ENCODE peak calls at places on chromosome 7, in six cellular contexts. One of them, this sample, is unnamed.

GRCh38 chr7:85104432-85105205 is 82.2 kb downstream of the SEMA3D start:
- DNase-seq in HCT116: peak
- DNase-seq in H1: no peak
- DNase-seq in HepG2: no peak
- DNase-seq in GM12878: no peak
- DNase-seq in K562: no peak
- DNase-seq in this sample: no peak

GRCh38 chr7:103735377-103735776 is 254.1 kb downstream of the RELN start:
- DNase-seq in HCT116: no peak
- DNase-seq in H1: no peak
- DNase-seq in HepG2: peak
- DNase-seq in GM12878: no peak
- DNase-seq in K562: no peak
- DNase-seq in this sample: no peak

GRCh38 chr7:107588529-107589130 is 8.6 kb downstream of the BCAP29 start:
- DNase-seq in HCT116: no peak
- DNase-seq in H1: no peak
- DNase-seq in HepG2: no peak
- DNase-seq in GM12878: no peak
- DNase-seq in K562: no peak
- DNase-seq in this sample: no peak

GRCh38 chr7:13826752-13827151 is 162.7 kb downstream of the ETV1 start:
- DNase-seq in HCT116: no peak
- DNase-seq in H1: no peak
- DNase-seq in HepG2: no peak
- DNase-seq in GM12878: no peak
- DNase-seq in K562: no peak
- DNase-seq in this sample: no peak

GRCh38 chr7:6166443-6166871 is 106.0 kb downstream of the CYTH3 start:
- DNase-seq in HCT116: no peak
- DNase-seq in H1: no peak
- DNase-seq in HepG2: no peak
- DNase-seq in GM12878: no peak
- DNase-seq in K562: no peak
- DNase-seq in this sample: no peak

GRCh38 chr7:32150589-32150988 is 80.4 kb upstream of the PDE1C start:
- DNase-seq in HCT116: no peak
- DNase-seq in H1: no peak
- DNase-seq in HepG2: no peak
- DNase-seq in GM12878: no peak
- DNase-seq in K562: no peak
- DNase-seq in this sample: peak

GRCh38 chr7:835491-836401 is 3.5 kb downstream of the SUN1 start:
- DNase-seq in HCT116: no peak
- DNase-seq in H1: no peak
- DNase-seq in HepG2: no peak
- DNase-seq in GM12878: no peak
- DNase-seq in K562: no peak
- DNase-seq in this sample: no peak

GRCh38 chr7:139733751-139734150 is 44.0 kb downstream of the HIPK2 start:
- DNase-seq in HCT116: no peak
- DNase-seq in H1: no peak
- DNase-seq in HepG2: no peak
- DNase-seq in GM12878: no peak
- DNase-seq in K562: no peak
- DNase-seq in this sample: no peak

GRCh38 chr7:25557379-25557916 is 329.2 kb upstream of the NPVF start:
- DNase-seq in HCT116: no peak
- DNase-seq in H1: no peak
- DNase-seq in HepG2: no peak
- DNase-seq in GM12878: no peak
- DNase-seq in K562: no peak
- DNase-seq in this sample: no peak

GRCh38 chr7:137591444-137591843 is 247.9 kb upstream of the PTN start:
- DNase-seq in HCT116: no peak
- DNase-seq in H1: no peak
- DNase-seq in HepG2: no peak
- DNase-seq in GM12878: no peak
- DNase-seq in K562: no peak
- DNase-seq in this sample: no peak

GRCh38 chr7:91212592-91212991 is 51.6 kb upstream of the FZD1 start:
- DNase-seq in HCT116: no peak
- DNase-seq in H1: no peak
- DNase-seq in HepG2: no peak
- DNase-seq in GM12878: no peak
- DNase-seq in K562: no peak
- DNase-seq in this sample: no peak

GRCh38 chr7:155000795-155001194 is 2.1 kb downstream of the PAXIP1 start:
- DNase-seq in HCT116: no peak
- DNase-seq in H1: no peak
- DNase-seq in HepG2: no peak
- DNase-seq in GM12878: no peak
- DNase-seq in K562: no peak
- DNase-seq in this sample: no peak

GRCh38 chr7:95672434-95672833 is 76.1 kb upstream of the PDK4 start:
- DNase-seq in HCT116: no peak
- DNase-seq in H1: no peak
- DNase-seq in HepG2: no peak
- DNase-seq in GM12878: no peak
- DNase-seq in K562: no peak
- DNase-seq in this sample: no peak

GRCh38 chr7:94244760-94245159 is 149.9 kb upstream of the COL1A2 start:
- DNase-seq in HCT116: no peak
- DNase-seq in H1: no peak
- DNase-seq in HepG2: no peak
- DNase-seq in GM12878: no peak
- DNase-seq in K562: no peak
- DNase-seq in this sample: no peak

GRCh38 chr7:102262536-102262935 is 24.1 kb upstream of the SH2B2 start:
- DNase-seq in HCT116: no peak
- DNase-seq in H1: no peak
- DNase-seq in HepG2: no peak
- DNase-seq in GM12878: no peak
- DNase-seq in K562: no peak
- DNase-seq in this sample: no peak

GRCh38 chr7:130880668-130881067 is 146.7 kb upstream of the KLF14 start:
- DNase-seq in HCT116: no peak
- DNase-seq in H1: peak
- DNase-seq in HepG2: no peak
- DNase-seq in GM12878: no peak
- DNase-seq in K562: no peak
- DNase-seq in this sample: no peak

GRCh38 chr7:77415474-77415821 is 701 bp downstream of the GSAP start:
- DNase-seq in HCT116: no peak
- DNase-seq in H1: peak
- DNase-seq in HepG2: no peak
- DNase-seq in GM12878: no peak
- DNase-seq in K562: no peak
- DNase-seq in this sample: no peak

GRCh38 chr7:14754631-14755030 is 147.9 kb downstream of the DGKB start:
- DNase-seq in HCT116: no peak
- DNase-seq in H1: no peak
- DNase-seq in HepG2: no peak
- DNase-seq in GM12878: no peak
- DNase-seq in K562: no peak
- DNase-seq in this sample: no peak

GRCh38 chr7:87021285-87021684 is 38.2 kb downstream of the ELAPOR2 start:
- DNase-seq in HCT116: no peak
- DNase-seq in H1: no peak
- DNase-seq in HepG2: no peak
- DNase-seq in GM12878: no peak
- DNase-seq in K562: no peak
- DNase-seq in this sample: no peak
- TF ChIP-seq ZNF274 in HCT116: no peak
- TF ChIP-seq ZNF274 in H1: no peak
- TF ChIP-seq ZNF274 in HepG2: no peak
- TF ChIP-seq ZNF274 in GM12878: no peak
- TF ChIP-seq ZNF274 in K562: no peak
- TF ChIP-seq ZNF274 in this sample: no peak

DNA sequence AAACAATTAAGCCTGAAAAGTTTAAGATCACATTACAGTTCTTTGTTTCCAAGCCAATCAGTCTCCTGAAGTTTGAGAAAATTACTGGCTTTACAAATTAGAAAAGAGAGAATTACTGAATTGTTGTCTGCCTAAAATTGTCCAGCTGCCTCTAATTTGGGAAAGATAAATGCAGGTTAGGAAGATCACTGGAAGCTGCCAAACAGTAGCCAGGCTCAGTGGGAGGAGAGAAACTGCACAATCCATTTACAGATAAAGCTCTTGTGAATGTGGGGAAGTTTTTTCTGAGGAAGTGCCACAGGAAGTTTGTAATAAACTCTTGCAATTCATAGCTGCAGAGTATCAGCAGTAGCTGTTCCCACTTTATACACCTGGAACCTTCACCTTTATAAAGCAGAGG is 100.7 kb downstream of the IQUB start:
- DNase-seq in HCT116: no peak
- DNase-seq in H1: no peak
- DNase-seq in HepG2: no peak
- DNase-seq in GM12878: no peak
- DNase-seq in K562: no peak
- DNase-seq in this sample: no peak
- TF ChIP-seq ZNF274 in HCT116: no peak
- TF ChIP-seq ZNF274 in H1: no peak
- TF ChIP-seq ZNF274 in HepG2: no peak
- TF ChIP-seq ZNF274 in GM12878: no peak
- TF ChIP-seq ZNF274 in K562: no peak
- TF ChIP-seq ZNF274 in this sample: no peak

GRCh38 chr7:69818647-69819161 is 220.4 kb downstream of the AUTS2 start:
- DNase-seq in HCT116: no peak
- DNase-seq in H1: no peak
- DNase-seq in HepG2: no peak
- DNase-seq in GM12878: no peak
- DNase-seq in K562: no peak
- DNase-seq in this sample: no peak
- TF ChIP-seq ZNF274 in HCT116: no peak
- TF ChIP-seq ZNF274 in H1: no peak
- TF ChIP-seq ZNF274 in HepG2: no peak
- TF ChIP-seq ZNF274 in GM12878: no peak
- TF ChIP-seq ZNF274 in K562: no peak
- TF ChIP-seq ZNF274 in this sample: no peak

DNA sequence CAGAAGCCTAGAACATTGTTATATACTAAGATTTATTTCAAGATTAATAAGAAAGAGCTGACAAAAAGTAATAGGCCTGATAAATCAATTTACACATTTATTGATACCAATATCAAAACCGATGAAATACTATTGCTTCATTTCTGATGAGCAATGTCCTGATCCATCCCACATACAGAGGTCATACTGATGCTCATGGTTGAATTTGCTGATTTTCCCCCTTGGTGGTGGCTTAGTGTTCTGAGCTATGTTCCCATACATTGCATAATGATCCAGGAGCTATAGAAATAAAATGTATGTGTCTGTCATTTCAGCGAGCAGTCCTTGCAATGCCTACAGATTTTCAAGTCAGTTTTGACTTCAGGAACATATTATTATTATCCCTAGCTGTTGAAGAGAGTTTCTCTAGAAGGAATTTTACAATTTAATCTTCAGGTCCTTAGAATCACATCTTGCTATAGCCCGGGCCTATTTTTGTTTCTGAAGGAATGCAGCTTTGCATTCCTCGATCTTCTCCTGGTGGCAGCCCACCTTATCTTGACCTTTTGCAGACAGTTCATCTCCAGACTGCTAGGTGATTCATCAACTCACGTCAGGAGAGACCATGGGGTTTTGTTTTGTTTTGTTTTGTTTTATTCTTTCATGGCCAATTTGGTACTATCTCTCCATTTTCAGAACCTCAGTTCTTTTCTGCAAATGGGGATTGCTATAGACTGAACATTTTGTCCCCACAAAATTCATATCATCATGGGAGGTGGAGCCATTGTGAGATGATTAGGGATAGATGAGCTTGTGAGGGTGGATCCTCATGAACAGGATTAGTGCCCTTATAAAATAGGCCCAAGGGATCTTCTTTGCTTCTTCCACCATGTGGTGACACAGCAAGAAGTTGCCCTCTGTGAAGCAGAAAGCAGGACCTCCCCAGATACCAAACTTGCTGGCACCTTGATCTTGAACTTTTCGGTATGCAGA is 465.6 kb upstream of the IGFBP3 start:
- DNase-seq in HCT116: no peak
- DNase-seq in H1: no peak
- DNase-seq in HepG2: no peak
- DNase-seq in GM12878: no peak
- DNase-seq in K562: no peak
- DNase-seq in this sample: no peak
- TF ChIP-seq ZNF274 in HCT116: no peak
- TF ChIP-seq ZNF274 in H1: no peak
- TF ChIP-seq ZNF274 in HepG2: no peak
- TF ChIP-seq ZNF274 in GM12878: no peak
- TF ChIP-seq ZNF274 in K562: no peak
- TF ChIP-seq ZNF274 in this sample: no peak

GRCh38 chr7:92910076-92910475 is 73.7 kb upstream of the CDK6 start:
- DNase-seq in HCT116: no peak
- DNase-seq in H1: no peak
- DNase-seq in HepG2: no peak
- DNase-seq in GM12878: no peak
- DNase-seq in K562: no peak
- DNase-seq in this sample: no peak

GRCh38 chr7:92898798-92899197 is 62.4 kb upstream of the CDK6 start:
- DNase-seq in HCT116: no peak
- DNase-seq in H1: no peak
- DNase-seq in HepG2: no peak
- DNase-seq in GM12878: no peak
- DNase-seq in K562: no peak
- DNase-seq in this sample: no peak

DNA sequence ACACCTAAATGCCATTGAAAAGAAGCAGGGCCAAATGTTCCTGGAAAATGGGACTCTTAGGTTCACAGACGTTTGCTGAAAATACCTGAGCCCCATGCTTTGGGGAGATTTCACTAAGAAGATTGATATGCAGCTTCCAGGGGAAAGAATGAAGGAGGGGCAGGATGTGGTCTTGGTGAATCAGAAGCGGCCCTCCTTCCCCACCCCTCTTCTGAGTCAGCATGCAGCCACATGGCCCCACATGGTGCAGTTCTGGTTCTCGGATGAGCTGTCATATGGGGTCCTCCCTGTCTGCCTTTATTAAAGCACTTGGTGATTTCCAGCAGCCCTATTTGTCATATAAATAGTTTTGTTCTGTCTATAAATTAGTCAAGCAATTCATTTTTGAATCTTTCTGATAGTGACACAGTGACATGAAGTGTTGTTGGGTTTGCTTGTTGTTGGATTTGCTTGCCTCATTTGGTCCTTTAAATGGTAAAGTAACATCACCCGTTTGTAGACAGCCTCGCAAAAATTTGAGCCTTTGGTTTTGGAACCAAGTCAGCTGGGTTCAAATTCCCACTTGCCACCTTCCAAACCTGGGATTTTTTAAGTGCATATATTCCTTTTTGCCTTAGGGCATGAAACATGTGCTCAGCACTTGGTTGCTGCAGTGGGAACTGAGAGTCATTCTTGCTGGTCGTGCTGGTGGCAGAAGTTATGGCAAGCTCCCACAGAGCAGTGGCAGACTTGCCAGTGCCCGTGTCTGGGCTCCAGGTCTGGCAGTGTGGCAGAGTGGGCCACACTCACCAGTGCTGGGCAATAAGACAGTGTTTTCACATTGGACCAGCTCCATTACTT is 68.1 kb upstream of the CDK6 start:
- DNase-seq in HCT116: peak
- DNase-seq in H1: no peak
- DNase-seq in HepG2: peak
- DNase-seq in GM12878: peak
- DNase-seq in K562: peak
- DNase-seq in this sample: peak
- TF ChIP-seq ZNF274 in HCT116: no peak
- TF ChIP-seq ZNF274 in H1: no peak
- TF ChIP-seq ZNF274 in HepG2: no peak
- TF ChIP-seq ZNF274 in GM12878: no peak
- TF ChIP-seq ZNF274 in K562: no peak
- TF ChIP-seq ZNF274 in this sample: no peak

GRCh38 chr7:67346126-67346525 is 349.5 kb downstream of the TYW1 start:
- DNase-seq in HCT116: no peak
- DNase-seq in H1: no peak
- DNase-seq in HepG2: no peak
- DNase-seq in GM12878: no peak
- DNase-seq in K562: no peak
- DNase-seq in this sample: no peak
- TF ChIP-seq ZNF274 in HCT116: no peak
- TF ChIP-seq ZNF274 in H1: no peak
- TF ChIP-seq ZNF274 in HepG2: no peak
- TF ChIP-seq ZNF274 in GM12878: no peak
- TF ChIP-seq ZNF274 in K562: no peak
- TF ChIP-seq ZNF274 in this sample: no peak